ENCODE peak calls at places on chromosomes 5 and 9, in seven cellular contexts. B is ovary, N is stomach, L is tibial nerve, Q is upper lobe of left lung, Z is sigmoid colon, V is uterus. U is an unnamed sample.

GRCh38 chr5:1876708-1877433 is 5.9 kb downstream of the IRX4 start:
- DNase-seq in B (no peak), N (no peak), V (no peak), Q (no peak), L (no peak), Z (no peak), U (no peak)

GRCh38 chr9:75457474-75458011 is 369.2 kb downstream of the OSTF1 start:
- DNase-seq in L (no peak), B (no peak), N (no peak), V (no peak), Z (no peak), Q (no peak), U (no peak)

GRCh38 chr9:15377625-15378252 is 44.9 kb upstream of the SNAPC3 start:
- DNase-seq in V (no peak), L (no peak), Z (no peak), N (no peak), Q (no peak), B (no peak), U (no peak)

GRCh38 chr9:129102095-129102525 is 8.5 kb downstream of the CRAT start:
- DNase-seq in Q (no peak), B (no peak), Z (no peak), N (no peak), L (no peak), V (no peak), U (no peak)

GRCh38 chr5:74391410-74391809 is 249.1 kb downstream of the ENC1 start:
- DNase-seq in Q (no peak), V (no peak), B (no peak), Z (no peak), N (no peak), L (no peak), U (no peak)

GRCh38 chr9:113649054-113649453 is 185.5 kb downstream of the RGS3 start:
- DNase-seq in L (no peak), Z (peak), N (no peak), Q (peak), B (peak), V (no peak), U (peak)

GRCh38 chr5:9047932-9048331 is 497.9 kb downstream of the SEMA5A start:
- DNase-seq in Z (no peak), N (no peak), Q (no peak), L (no peak), B (no peak), V (no peak), U (no peak)

GRCh38 chr9:21752003-21752402 is 50.4 kb upstream of the MTAP start:
- DNase-seq in N (no peak), B (no peak), Q (no peak), Z (no peak), L (no peak), V (no peak), U (no peak)

GRCh38 chr9:112783551-112783954 is 33.0 kb downstream of the SNX30 start:
- DNase-seq in Q (peak), N (no peak), L (no peak), Z (no peak), B (no peak), V (no peak), U (no peak)

GRCh38 chr9:125522328-125522725 is 184.7 kb downstream of the MAPKAP1 start:
- DNase-seq in L (no peak), N (no peak), B (no peak), Z (no peak), Q (peak), V (no peak), U (no peak)

GRCh38 chr5:39399135-39400036 is 25.4 kb downstream of the DAB2 start:
- DNase-seq in B (no peak), Z (peak), Q (peak), N (no peak), V (no peak), L (peak), U (no peak)

GRCh38 chr5:402615-403359 is 40.2 kb upstream of the EXOC3 start:
- DNase-seq in B (no peak), Q (no peak), Z (peak), N (no peak), L (no peak), V (no peak), U (no peak)

GRCh38 chr5:10601246-10602030 is 37.6 kb downstream of the ANKRD33B start:
- DNase-seq in N (peak), Z (peak), V (peak), B (peak), L (peak), Q (peak), U (peak)

GRCh38 chr5:148268556-148268955 is at the start of gene SPINK13:
- DNase-seq in N (peak), V (no peak), B (no peak), Z (no peak), L (no peak), Q (no peak), U (no peak)

GRCh38 chr5:122101636-122102285 is 23.7 kb upstream of the LOX start:
- DNase-seq in Q (no peak), V (no peak), N (no peak), B (no peak), L (peak), Z (no peak), U (no peak)

GRCh38 chr5:109690456-109691247 is 925 bp downstream of the MAN2A1 start:
- DNase-seq in Q (peak), Z (peak), V (peak), L (peak), B (peak), N (peak), U (peak)

GRCh38 chr5:54390015-54390414 is 65.5 kb upstream of the HSPB3 start:
- DNase-seq in L (peak), N (no peak), B (no peak), V (no peak), Q (no peak), Z (no peak), U (no peak)

GRCh38 chr9:91075279-91075678 is 273.7 kb downstream of the SYK start:
- DNase-seq in B (no peak), Z (no peak), N (no peak), L (no peak), V (no peak), Q (no peak), U (no peak)

GRCh38 chr5:61256474-61256873 is 75.6 kb upstream of the ZSWIM6 start:
- DNase-seq in B (no peak), L (no peak), V (no peak), Z (no peak), N (peak), Q (peak), U (peak)

GRCh38 chr5:178069909-178070308 is 43.4 kb upstream of the N4BP3 start:
- DNase-seq in L (no peak), Z (no peak), N (no peak), Q (no peak), V (no peak), B (no peak), U (no peak)

GRCh38 chr5:126544087-126544740 is 50.8 kb downstream of the ALDH7A1 start:
- DNase-seq in L (no peak), Q (no peak), N (peak), B (no peak), Z (no peak), V (no peak), U (no peak)

GRCh38 chr9:138009456-138010273 is 132.1 kb downstream of the CACNA1B start:
- DNase-seq in N (peak), V (no peak), Z (peak), Q (peak), L (no peak), B (no peak), U (no peak)

GRCh38 chr9:114382951-114383865 is 4.6 kb downstream of the AKNA start:
- DNase-seq in V (peak), N (no peak), B (peak), Z (peak), L (no peak), Q (peak), U (peak)

GRCh38 chr5:61167382-61167781 is 5.1 kb upstream of the SMIM15 start:
- DNase-seq in Z (no peak), B (no peak), V (no peak), N (peak), L (no peak), Q (no peak), U (no peak)

GRCh38 chr9:12633016-12633765 is 60.0 kb upstream of the TYRP1 start:
- DNase-seq in L (no peak), Z (no peak), V (no peak), B (no peak), N (no peak), Q (no peak), U (no peak)

GRCh38 chr9:131557855-131558548 is 12.7 kb downstream of the PRRT1B start:
- DNase-seq in L (no peak), Z (no peak), V (no peak), B (no peak), Q (no peak), N (no peak), U (no peak)

GRCh38 chr9:15287309-15287708 is 19.7 kb downstream of the TTC39B start:
- DNase-seq in V (no peak), L (no peak), Q (no peak), Z (no peak), N (no peak), B (no peak), U (no peak)

GRCh38 chr5:141430332-141431113 is at the start of gene PCDHGA12:
- DNase-seq in N (no peak), L (peak), Z (no peak), Q (no peak), V (peak), B (no peak), U (peak)

GRCh38 chr5:79229357-79230174 is 6.4 kb upstream of the JMY start:
- DNase-seq in Q (no peak), Z (no peak), B (no peak), V (no peak), N (no peak), L (no peak), U (no peak)

GRCh38 chr5:74624009-74624408 is 16.5 kb downstream of the ENC1 start:
- DNase-seq in B (no peak), L (no peak), Z (no peak), N (no peak), V (no peak), Q (no peak), U (no peak)

GRCh38 chr5:140631063-140631462 is 1.9 kb downstream of the CD14 start:
- DNase-seq in N (no peak), Q (peak), Z (no peak), L (no peak), V (no peak), B (no peak), U (no peak)

GRCh38 chr9:106421772-106422171 is 441.2 kb upstream of the ZNF462 start:
- DNase-seq in B (no peak), L (no peak), Z (no peak), N (no peak), V (no peak), Q (no peak), U (no peak)

GRCh38 chr9:112629890-112630485 is 87.9 kb downstream of the INIP start:
- DNase-seq in V (no peak), N (no peak), Q (no peak), Z (no peak), B (no peak), L (no peak), U (no peak)

GRCh38 chr5:124909734-124910133 is 163.3 kb upstream of the ZNF608 start:
- DNase-seq in L (no peak), B (no peak), N (no peak), V (no peak), Q (no peak), Z (no peak), U (no peak)

GRCh38 chr9:136391737-136392537 is 8.0 kb downstream of the SNAPC4 start:
- DNase-seq in N (no peak), Q (no peak), L (no peak), Z (no peak), V (no peak), B (no peak), U (no peak)

GRCh38 chr5:7274180-7274579 is 121.8 kb upstream of the ADCY2 start:
- DNase-seq in N (no peak), Z (no peak), B (no peak), L (no peak), V (no peak), Q (no peak), U (no peak)

GRCh38 chr5:153429734-153430133 is 60.7 kb upstream of the GRIA1 start:
- DNase-seq in V (no peak), B (no peak), L (no peak), Z (no peak), N (no peak), Q (no peak), U (no peak)

GRCh38 chr9:82924243-82924605 is 138.7 kb downstream of the RASEF start:
- DNase-seq in L (no peak), N (no peak), B (no peak), Z (no peak), V (no peak), Q (no peak), U (no peak)

GRCh38 chr5:59999056-59999455 is 105.5 kb upstream of the PDE4D start:
- DNase-seq in L (no peak), Q (no peak), V (no peak), N (no peak), Z (no peak), B (no peak), U (no peak)

GRCh38 chr5:35854248-35854647 is 2.4 kb upstream of the IL7R start:
- DNase-seq in B (no peak), Q (no peak), V (no peak), Z (no peak), N (no peak), L (no peak), U (no peak)
- TF ChIP-seq POLR2A in B (no peak), Q (peak), V (no peak), Z (no peak), N (no peak), L (no peak), U (no peak)

GRCh38 chr9:19230356-19231125 is at the start of gene DENND4C:
- DNase-seq in V (peak), Q (peak), B (peak), Z (peak), L (peak), N (peak), U (peak)
- TF ChIP-seq POLR2A in V (peak), Q (peak), B (peak), Z (peak), L (peak), N (no peak), U (no peak)

GRCh38 chr9:121976751-121977150 is 116.4 kb downstream of the TTLL11 start:
- DNase-seq in B (no peak), L (no peak), Z (no peak), Q (no peak), V (no peak), N (no peak), U (no peak)

GRCh38 chr9:121972501-121972981 is 120.6 kb downstream of the TTLL11 start:
- DNase-seq in N (peak), Q (peak), B (no peak), Z (no peak), V (no peak), L (no peak), U (no peak)

GRCh38 chr9:121979736-121980135 is 113.4 kb downstream of the TTLL11 start:
- DNase-seq in Z (no peak), Q (no peak), V (no peak), L (no peak), N (no peak), B (no peak), U (no peak)

GRCh38 chr9:121974421-121974820 is 118.7 kb downstream of the TTLL11 start:
- DNase-seq in Z (no peak), L (no peak), V (no peak), B (no peak), N (no peak), Q (no peak), U (no peak)

GRCh38 chr9:121975801-121976277 is 117.3 kb downstream of the TTLL11 start:
- DNase-seq in N (peak), L (no peak), Z (no peak), B (no peak), Q (peak), V (no peak), U (no peak)
- TF ChIP-seq POLR2A in N (no peak), L (no peak), Z (no peak), B (no peak), Q (no peak), V (no peak), U (no peak)

DNA sequence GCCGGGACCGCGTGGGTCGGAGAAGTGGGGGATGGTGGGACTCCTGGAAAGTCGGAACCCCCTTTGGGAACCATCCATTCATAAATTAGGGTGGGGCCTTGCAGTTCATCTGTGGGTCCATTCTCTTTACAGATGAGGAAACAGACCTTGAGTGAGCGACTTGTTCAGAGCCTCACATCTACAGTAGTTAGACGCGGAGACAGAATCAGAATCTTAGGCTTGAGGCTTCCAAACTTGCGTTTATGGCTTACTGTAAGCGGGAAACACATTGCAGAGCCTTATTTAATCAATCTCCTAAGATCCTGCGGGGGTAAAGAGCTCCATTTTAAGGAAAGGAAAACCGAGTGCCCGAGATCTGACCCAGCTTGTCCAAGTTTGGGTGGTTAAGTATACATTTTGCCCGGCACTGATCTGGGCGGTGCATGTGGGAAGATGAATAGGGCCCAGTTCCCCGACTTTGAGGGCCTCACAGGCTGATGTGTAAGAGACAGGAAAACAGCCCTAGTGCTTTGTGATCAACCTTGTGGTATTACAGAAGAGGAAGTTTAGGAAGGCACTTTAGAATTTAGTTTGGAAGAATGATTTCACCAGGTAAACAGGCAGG is 578 bp downstream of the TARS1 start:
- DNase-seq in N (no peak), Q (peak), B (no peak), L (peak), V (no peak), Z (no peak), U (no peak)
- TF ChIP-seq POLR2A in N (no peak), Q (no peak), B (no peak), L (no peak), V (no peak), Z (no peak), U (no peak)

GRCh38 chr5:179731791-179732411 is 721 bp upstream of the MAML1 start:
- DNase-seq in N (no peak), Z (peak), V (peak), B (peak), Q (peak), L (no peak), U (peak)

GRCh38 chr5:179732412-179732917 is at the start of gene MAML1:
- DNase-seq in Z (peak), L (peak), B (peak), V (peak), N (peak), Q (peak), U (peak)

GRCh38 chr5:179733764-179734126 is 1.1 kb downstream of the MAML1 start:
- DNase-seq in N (no peak), B (no peak), L (no peak), V (no peak), Z (no peak), Q (no peak), U (no peak)

GRCh38 chr5:179734536-179735164 is 2.0 kb downstream of the MAML1 start:
- DNase-seq in Q (no peak), L (no peak), Z (no peak), N (no peak), B (no peak), V (no peak), U (no peak)

GRCh38 chr5:179732918-179733763 is 519 bp downstream of the MAML1 start:
- DNase-seq in Z (peak), V (peak), B (peak), Q (peak), N (peak), L (peak), U (peak)
- TF ChIP-seq POLR2A in Z (no peak), V (no peak), B (peak), Q (no peak), N (no peak), L (no peak), U (no peak)

GRCh38 chr5:115415143-115415491 is 118.7 kb upstream of the CCDC112 start:
- DNase-seq in V (no peak), N (peak), Q (peak), L (no peak), B (no peak), Z (no peak), U (no peak)
- TF ChIP-seq POLR2A in V (no peak), N (no peak), Q (no peak), L (no peak), B (no peak), Z (no peak), U (no peak)

GRCh38 chr5:151772029-151772867 is 494 bp downstream of the G3BP1 start:
- DNase-seq in B (no peak), Q (peak), L (peak), Z (peak), V (peak), N (peak), U (peak)

GRCh38 chr5:151773979-151774378 is 2.2 kb downstream of the G3BP1 start:
- DNase-seq in V (no peak), N (no peak), B (no peak), L (no peak), Z (no peak), Q (no peak), U (no peak)

GRCh38 chr5:151771259-151772028 is at the start of gene G3BP1:
- DNase-seq in V (peak), N (peak), Q (peak), Z (peak), L (peak), B (peak), U (peak)

GRCh38 chr5:151775025-151775606 is 3.4 kb downstream of the G3BP1 start:
- DNase-seq in Z (no peak), B (no peak), L (no peak), N (no peak), V (no peak), Q (no peak), U (no peak)

DNA sequence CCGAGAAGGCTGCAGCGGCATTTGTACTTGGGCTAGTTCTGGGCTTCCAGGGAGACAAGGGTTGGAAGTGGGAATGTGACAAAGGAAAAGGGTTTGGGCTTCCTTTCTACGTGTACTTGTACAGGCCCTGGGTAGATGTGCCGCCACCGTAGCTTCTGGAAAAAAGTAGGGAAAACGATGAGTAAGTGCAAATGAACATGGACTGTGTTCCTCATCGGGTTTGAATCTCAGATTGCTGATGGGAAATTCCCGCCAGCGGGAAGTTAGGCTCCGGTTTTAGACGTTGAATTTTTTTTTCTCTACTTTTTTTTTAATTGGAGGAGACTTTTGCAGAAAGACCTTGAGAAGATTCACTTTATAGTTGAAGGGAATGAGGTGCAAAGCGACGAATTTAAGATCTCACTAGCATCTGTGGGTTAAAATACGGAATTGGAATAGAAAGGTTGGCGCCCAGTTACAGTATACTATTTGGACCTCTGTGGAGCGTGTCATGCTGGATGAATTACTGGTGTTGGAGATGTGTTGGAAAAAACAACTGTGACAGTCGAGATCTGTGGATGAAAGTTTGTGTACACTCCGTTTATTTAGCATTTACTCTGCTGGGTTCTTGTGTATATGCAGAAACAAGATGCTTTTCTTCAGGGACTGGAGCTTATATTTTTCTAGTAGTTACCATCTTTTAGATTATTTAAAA is 1.3 kb downstream of the G3BP1 start:
- DNase-seq in N (no peak), L (no peak), V (no peak), B (no peak), Q (peak), Z (no peak), U (no peak)
- TF ChIP-seq POLR2A in N (no peak), L (no peak), V (no peak), B (no peak), Q (no peak), Z (no peak), U (no peak)